ENCODE peak calls at places on chromosomes 3 and 15, in ten cellular contexts. One of them, this sample, is unnamed.

GRCh38 chr3:18393906-18394305 is 31.2 kb downstream of the SATB1 start:
- DNase-seq in activated gamma-delta T cell treated with Interleukin-2 at 50 U/mL for 16 hours: no peak
- DNase-seq in right cardiac atrium: no peak
- DNase-seq in foreskin fibroblast: peak
- DNase-seq in RWPE1: peak
- DNase-seq in Peyer's patch: no peak
- DNase-seq in heart left ventricle: no peak
- DNase-seq in BJ: no peak
- DNase-seq in small intestine: no peak
- DNase-seq in ureter: no peak
- DNase-seq in this sample: no peak

GRCh38 chr3:128369881-128370642 is 96.6 kb downstream of the DNAJB8 start:
- DNase-seq in heart left ventricle: no peak
- DNase-seq in RWPE1: no peak
- DNase-seq in activated gamma-delta T cell treated with Interleukin-2 at 50 U/mL for 16 hours: no peak
- DNase-seq in small intestine: no peak
- DNase-seq in ureter: no peak
- DNase-seq in foreskin fibroblast: no peak
- DNase-seq in right cardiac atrium: no peak
- DNase-seq in Peyer's patch: no peak
- DNase-seq in BJ: no peak
- DNase-seq in this sample: no peak

GRCh38 chr3:3998140-3998977 is 199.1 kb downstream of the LRRN1 start:
- DNase-seq in right cardiac atrium: no peak
- DNase-seq in heart left ventricle: no peak
- DNase-seq in ureter: no peak
- DNase-seq in Peyer's patch: peak
- DNase-seq in BJ: no peak
- DNase-seq in activated gamma-delta T cell treated with Interleukin-2 at 50 U/mL for 16 hours: peak
- DNase-seq in RWPE1: no peak
- DNase-seq in small intestine: peak
- DNase-seq in foreskin fibroblast: no peak
- DNase-seq in this sample: no peak

GRCh38 chr3:49397470-49397869 is 14.3 kb downstream of the RHOA start:
- DNase-seq in BJ: no peak
- DNase-seq in ureter: no peak
- DNase-seq in foreskin fibroblast: no peak
- DNase-seq in Peyer's patch: no peak
- DNase-seq in right cardiac atrium: no peak
- DNase-seq in heart left ventricle: no peak
- DNase-seq in small intestine: peak
- DNase-seq in activated gamma-delta T cell treated with Interleukin-2 at 50 U/mL for 16 hours: no peak
- DNase-seq in RWPE1: no peak
- DNase-seq in this sample: no peak

GRCh38 chr3:175713263-175713662 is 854.1 kb downstream of the NAALADL2 start:
- DNase-seq in foreskin fibroblast: no peak
- DNase-seq in BJ: no peak
- DNase-seq in right cardiac atrium: no peak
- DNase-seq in heart left ventricle: no peak
- DNase-seq in activated gamma-delta T cell treated with Interleukin-2 at 50 U/mL for 16 hours: no peak
- DNase-seq in ureter: no peak
- DNase-seq in Peyer's patch: no peak
- DNase-seq in RWPE1: no peak
- DNase-seq in small intestine: no peak
- DNase-seq in this sample: no peak

GRCh38 chr3:190326930-190327329 is 4.7 kb upstream of the CLDN1 start:
- DNase-seq in activated gamma-delta T cell treated with Interleukin-2 at 50 U/mL for 16 hours: no peak
- DNase-seq in foreskin fibroblast: peak
- DNase-seq in small intestine: no peak
- DNase-seq in BJ: peak
- DNase-seq in ureter: peak
- DNase-seq in RWPE1: no peak
- DNase-seq in heart left ventricle: no peak
- DNase-seq in Peyer's patch: no peak
- DNase-seq in right cardiac atrium: no peak
- DNase-seq in this sample: no peak

GRCh38 chr3:118692417-118692816 is 342.2 kb downstream of the IGSF11 start:
- DNase-seq in right cardiac atrium: no peak
- DNase-seq in RWPE1: no peak
- DNase-seq in ureter: no peak
- DNase-seq in Peyer's patch: no peak
- DNase-seq in small intestine: no peak
- DNase-seq in activated gamma-delta T cell treated with Interleukin-2 at 50 U/mL for 16 hours: no peak
- DNase-seq in heart left ventricle: no peak
- DNase-seq in BJ: no peak
- DNase-seq in foreskin fibroblast: no peak
- DNase-seq in this sample: no peak

GRCh38 chr3:4827767-4828166 is 151.5 kb upstream of the BHLHE40 start:
- DNase-seq in Peyer's patch: no peak
- DNase-seq in BJ: no peak
- DNase-seq in foreskin fibroblast: no peak
- DNase-seq in activated gamma-delta T cell treated with Interleukin-2 at 50 U/mL for 16 hours: no peak
- DNase-seq in right cardiac atrium: no peak
- DNase-seq in small intestine: no peak
- DNase-seq in heart left ventricle: no peak
- DNase-seq in RWPE1: no peak
- DNase-seq in ureter: no peak
- DNase-seq in this sample: no peak

GRCh38 chr3:7144696-7145308 is 283.9 kb downstream of the GRM7 start:
- DNase-seq in activated gamma-delta T cell treated with Interleukin-2 at 50 U/mL for 16 hours: no peak
- DNase-seq in heart left ventricle: no peak
- DNase-seq in Peyer's patch: no peak
- DNase-seq in right cardiac atrium: no peak
- DNase-seq in BJ: no peak
- DNase-seq in RWPE1: no peak
- DNase-seq in foreskin fibroblast: no peak
- DNase-seq in small intestine: peak
- DNase-seq in ureter: no peak
- DNase-seq in this sample: no peak

GRCh38 chr15:28086175-28086703 is 12.9 kb downstream of the OCA2 start:
- DNase-seq in Peyer's patch: peak
- DNase-seq in foreskin fibroblast: no peak
- DNase-seq in right cardiac atrium: peak
- DNase-seq in activated gamma-delta T cell treated with Interleukin-2 at 50 U/mL for 16 hours: peak
- DNase-seq in small intestine: peak
- DNase-seq in RWPE1: peak
- DNase-seq in BJ: no peak
- DNase-seq in heart left ventricle: no peak
- DNase-seq in ureter: no peak
- DNase-seq in this sample: no peak

GRCh38 chr15:75380773-75381172 is 12.4 kb upstream of the MAN2C1 start:
- DNase-seq in right cardiac atrium: no peak
- DNase-seq in small intestine: no peak
- DNase-seq in BJ: no peak
- DNase-seq in ureter: no peak
- DNase-seq in Peyer's patch: no peak
- DNase-seq in activated gamma-delta T cell treated with Interleukin-2 at 50 U/mL for 16 hours: no peak
- DNase-seq in heart left ventricle: no peak
- DNase-seq in foreskin fibroblast: no peak
- DNase-seq in RWPE1: no peak
- DNase-seq in this sample: no peak

GRCh38 chr3:32564195-32564594 is 6.5 kb downstream of the DYNC1LI1 start:
- DNase-seq in Peyer's patch: no peak
- DNase-seq in heart left ventricle: no peak
- DNase-seq in RWPE1: no peak
- DNase-seq in BJ: no peak
- DNase-seq in activated gamma-delta T cell treated with Interleukin-2 at 50 U/mL for 16 hours: no peak
- DNase-seq in ureter: no peak
- DNase-seq in foreskin fibroblast: no peak
- DNase-seq in small intestine: no peak
- DNase-seq in right cardiac atrium: no peak
- DNase-seq in this sample: no peak

GRCh38 chr3:197031315-197032285 is 2.0 kb upstream of the MELTF start:
- DNase-seq in small intestine: peak
- DNase-seq in foreskin fibroblast: peak
- DNase-seq in heart left ventricle: peak
- DNase-seq in BJ: peak
- DNase-seq in Peyer's patch: peak
- DNase-seq in RWPE1: peak
- DNase-seq in activated gamma-delta T cell treated with Interleukin-2 at 50 U/mL for 16 hours: no peak
- DNase-seq in right cardiac atrium: peak
- DNase-seq in ureter: peak
- DNase-seq in this sample: no peak

GRCh38 chr3:150342951-150343468 is 65.1 kb upstream of the TSC22D2 start:
- DNase-seq in Peyer's patch: no peak
- DNase-seq in BJ: no peak
- DNase-seq in ureter: no peak
- DNase-seq in right cardiac atrium: no peak
- DNase-seq in foreskin fibroblast: no peak
- DNase-seq in heart left ventricle: no peak
- DNase-seq in activated gamma-delta T cell treated with Interleukin-2 at 50 U/mL for 16 hours: no peak
- DNase-seq in RWPE1: no peak
- DNase-seq in small intestine: no peak
- DNase-seq in this sample: no peak

GRCh38 chr3:139074565-139075115 is 29.9 kb upstream of the PRR23C start:
- DNase-seq in small intestine: no peak
- DNase-seq in heart left ventricle: no peak
- DNase-seq in activated gamma-delta T cell treated with Interleukin-2 at 50 U/mL for 16 hours: no peak
- DNase-seq in RWPE1: no peak
- DNase-seq in Peyer's patch: no peak
- DNase-seq in right cardiac atrium: no peak
- DNase-seq in BJ: no peak
- DNase-seq in ureter: no peak
- DNase-seq in foreskin fibroblast: no peak
- DNase-seq in this sample: no peak

GRCh38 chr15:93870583-93870982 is 360.8 kb upstream of the MCTP2 start:
- DNase-seq in BJ: no peak
- DNase-seq in right cardiac atrium: no peak
- DNase-seq in foreskin fibroblast: no peak
- DNase-seq in RWPE1: no peak
- DNase-seq in Peyer's patch: no peak
- DNase-seq in activated gamma-delta T cell treated with Interleukin-2 at 50 U/mL for 16 hours: no peak
- DNase-seq in heart left ventricle: no peak
- DNase-seq in small intestine: no peak
- DNase-seq in ureter: no peak
- DNase-seq in this sample: no peak

GRCh38 chr15:70362911-70363310 is 265.2 kb upstream of the TLE3 start:
- DNase-seq in right cardiac atrium: no peak
- DNase-seq in foreskin fibroblast: no peak
- DNase-seq in heart left ventricle: peak
- DNase-seq in BJ: no peak
- DNase-seq in RWPE1: no peak
- DNase-seq in ureter: peak
- DNase-seq in Peyer's patch: no peak
- DNase-seq in small intestine: peak
- DNase-seq in activated gamma-delta T cell treated with Interleukin-2 at 50 U/mL for 16 hours: no peak
- DNase-seq in this sample: no peak

GRCh38 chr15:71337197-71337845 is 222.1 kb downstream of the THSD4 start:
- DNase-seq in heart left ventricle: no peak
- DNase-seq in right cardiac atrium: no peak
- DNase-seq in BJ: peak
- DNase-seq in ureter: peak
- DNase-seq in activated gamma-delta T cell treated with Interleukin-2 at 50 U/mL for 16 hours: no peak
- DNase-seq in Peyer's patch: no peak
- DNase-seq in small intestine: no peak
- DNase-seq in RWPE1: peak
- DNase-seq in foreskin fibroblast: no peak
- DNase-seq in this sample: no peak

GRCh38 chr3:65342084-65342683 is 654.4 kb upstream of the ADAMTS9 start:
- DNase-seq in ureter: no peak
- DNase-seq in Peyer's patch: peak
- DNase-seq in heart left ventricle: peak
- DNase-seq in activated gamma-delta T cell treated with Interleukin-2 at 50 U/mL for 16 hours: no peak
- DNase-seq in foreskin fibroblast: peak
- DNase-seq in RWPE1: peak
- DNase-seq in small intestine: peak
- DNase-seq in right cardiac atrium: peak
- DNase-seq in BJ: no peak
- DNase-seq in this sample: no peak

This sample was measured in SW 1271.